ENCODE peak calls at places on chromosome 14, in nine cellular contexts. R is tibial nerve; I is psoas muscle; C is lower lobe of right lung; F is tibial artery; W is cardiac muscle cell; V is sigmoid colon; L is CD4-positive, alpha-beta T cell; J is kidney. Q is an unnamed sample. For H3K9me3, the result is how much of the 10 kb centered on the place peaks cover.

GRCh38 chr14:102078840-102079699 is 7.8 kb downstream of the HSP90AA1 start:
- DNase-seq in C (no peak), F (no peak), R (no peak), V (no peak), L (no peak), W (no peak), I (peak), J (no peak), Q (no peak)

GRCh38 chr14:102232348-102232625 is 72.7 kb downstream of the MOK start:
- DNase-seq in V (peak), L (no peak), I (no peak), W (no peak), R (no peak), C (no peak), J (no peak), F (no peak), Q (no peak)

GRCh38 chr14:95041477-95042020 is 115.8 kb downstream of the DICER1 start:
- DNase-seq in R (no peak), C (no peak), L (no peak), F (no peak), I (no peak), W (no peak), J (no peak), V (no peak), Q (no peak)

GRCh38 chr14:93676416-93676958 is 111.8 kb downstream of the PRIMA1 start:
- DNase-seq in F (no peak), V (no peak), J (no peak), L (no peak), C (no peak), I (no peak), W (no peak), R (no peak), Q (no peak)

GRCh38 chr14:106277503-106277902 is 751.1 kb downstream of the TMEM121 start:
- DNase-seq in I (no peak), V (no peak), W (no peak), J (no peak), L (peak), F (no peak), R (no peak), C (no peak), Q (no peak)

GRCh38 chr14:49768301-49769121 is 558 bp downstream of the KLHDC2 start:
- DNase-seq in V (peak), F (peak), I (peak), W (peak), J (peak), C (peak), L (peak), R (no peak), Q (peak)

GRCh38 chr14:59600211-59600945 is 23.8 kb upstream of the CCDC175 start:
- DNase-seq in J (no peak), I (no peak), C (no peak), R (no peak), W (no peak), F (no peak), V (no peak), L (no peak), Q (no peak)

GRCh38 chr14:67653651-67654280 is 20.7 kb downstream of the VTI1B start:
- DNase-seq in F (no peak), R (no peak), I (no peak), W (peak), C (no peak), V (peak), J (no peak), L (no peak), Q (no peak)

GRCh38 chr14:76763362-76764041 is 2.2 kb downstream of the VASH1 start:
- DNase-seq in W (no peak), J (no peak), R (no peak), V (no peak), F (peak), I (no peak), C (no peak), L (no peak), Q (no peak)

GRCh38 chr14:96625436-96625945 is 123.3 kb downstream of the PAPOLA start:
- DNase-seq in V (no peak), L (no peak), R (no peak), J (peak), C (no peak), F (peak), W (no peak), I (peak), Q (no peak)

GRCh38 chr14:68042002-68042401 is 222.4 kb downstream of the RAD51B start:
- DNase-seq in R (no peak), F (no peak), J (no peak), L (no peak), I (no peak), V (no peak), W (no peak), C (no peak), Q (no peak)

GRCh38 chr14:104085032-104085888 is at the start of gene ASPG:
- DNase-seq in V (peak), L (no peak), R (no peak), C (peak), I (peak), W (peak), J (peak), F (peak), Q (peak)

GRCh38 chr14:104604461-104605449 is at the start of gene TMEM179:
- DNase-seq in V (peak), C (peak), R (no peak), J (no peak), I (no peak), F (peak), L (no peak), W (peak), Q (peak)

GRCh38 chr14:74239848-74240793 is 872 bp downstream of the VSX2 start:
- DNase-seq in F (no peak), W (no peak), V (no peak), R (no peak), C (no peak), I (no peak), L (no peak), J (no peak), Q (no peak)

GRCh38 chr14:22656945-22657711 is 13.0 kb upstream of the OR6J1 start:
- DNase-seq in F (no peak), V (no peak), R (no peak), C (no peak), L (no peak), W (peak), J (no peak), I (no peak), Q (no peak)

GRCh38 chr14:36605506-36605857 is 23.1 kb upstream of the NKX2-8 start:
- DNase-seq in W (peak), J (no peak), C (no peak), V (no peak), R (no peak), L (no peak), I (no peak), F (no peak), Q (no peak)

GRCh38 chr14:67385618-67386017 is 25.5 kb downstream of the EIF2S1 start:
- DNase-seq in J (no peak), L (no peak), I (no peak), W (no peak), R (no peak), V (no peak), F (no peak), C (no peak), Q (no peak)

GRCh38 chr14:64388533-64389243 is 535 bp downstream of the MTHFD1 start:
- DNase-seq in L (no peak), R (no peak), F (no peak), V (no peak), J (peak), I (no peak), C (no peak), W (peak), Q (no peak)

GRCh38 chr14:24335461-24336146 is 733 bp upstream of the ADCY4 start:
- DNase-seq in R (no peak), W (no peak), F (no peak), J (no peak), I (no peak), L (no peak), C (no peak), V (no peak), Q (no peak)

GRCh38 chr14:94127330-94127729 is 2.1 kb downstream of the IFI27L2 start:
- DNase-seq in F (no peak), V (no peak), R (no peak), C (no peak), L (no peak), I (no peak), W (no peak), J (no peak), Q (no peak)

GRCh38 chr14:105474478-105475268 is at the start of gene CRIP2:
- DNase-seq in J (no peak), W (peak), V (no peak), I (no peak), L (no peak), C (no peak), R (no peak), F (peak), Q (no peak)

GRCh38 chr14:73640796-73641195 is 4.0 kb upstream of the DNAL1 start:
- DNase-seq in W (no peak), I (no peak), J (no peak), F (no peak), L (no peak), R (no peak), C (no peak), V (no peak), Q (no peak)

GRCh38 chr14:65336191-65336591 is 76.3 kb upstream of the FUT8 start:
- DNase-seq in I (no peak), C (no peak), F (no peak), V (no peak), R (no peak), J (no peak), L (no peak), W (peak), Q (no peak)

GRCh38 chr14:55782166-55782565 is 202.2 kb downstream of the KTN1 start:
- DNase-seq in W (peak), C (no peak), I (no peak), V (no peak), F (no peak), R (no peak), J (no peak), L (no peak), Q (no peak)

GRCh38 chr14:73752297-73752992 is 38.3 kb upstream of the PNMA1 start:
- DNase-seq in I (peak), W (peak), L (peak), J (peak), R (no peak), V (peak), C (no peak), F (peak), Q (no peak)

GRCh38 chr14:104138098-104138890 is at the start of gene KIF26A:
- DNase-seq in F (peak), J (peak), W (no peak), L (no peak), R (no peak), V (peak), I (peak), C (peak), Q (peak)

GRCh38 chr14:102184678-102185040 is 45.0 kb downstream of the WDR20 start:
- DNase-seq in C (no peak), F (no peak), R (no peak), I (no peak), V (peak), J (peak), W (no peak), L (no peak), Q (no peak)

GRCh38 chr14:69605761-69606160 is 5.6 kb upstream of the SUSD6 start:
- DNase-seq in R (no peak), F (no peak), J (no peak), L (no peak), W (no peak), V (no peak), C (no peak), I (no peak), Q (no peak)

GRCh38 chr14:69606258-69606657 is 5.1 kb upstream of the SUSD6 start:
- DNase-seq in R (no peak), W (peak), J (no peak), C (peak), F (no peak), V (no peak), L (no peak), I (no peak), Q (no peak)

GRCh38 chr14:69610020-69610858 is 1.2 kb upstream of the SUSD6 start:
- DNase-seq in V (no peak), F (no peak), C (no peak), W (no peak), I (no peak), L (no peak), R (no peak), J (no peak), Q (no peak)

GRCh38 chr14:69610859-69611263 is 535 bp upstream of the SUSD6 start:
- DNase-seq in L (no peak), C (no peak), F (no peak), R (no peak), W (no peak), J (no peak), I (no peak), V (no peak), Q (no peak)

GRCh38 chr14:69606816-69607215 is 4.6 kb upstream of the SUSD6 start:
- DNase-seq in R (no peak), J (no peak), I (no peak), W (no peak), V (no peak), C (no peak), F (no peak), L (no peak), Q (no peak)
- H3K27ac ChIP-seq in R (no peak), J (no peak), I (no peak), W (peak), V (no peak), C (no peak), F (no peak), L (no peak), Q (no peak)

DNA sequence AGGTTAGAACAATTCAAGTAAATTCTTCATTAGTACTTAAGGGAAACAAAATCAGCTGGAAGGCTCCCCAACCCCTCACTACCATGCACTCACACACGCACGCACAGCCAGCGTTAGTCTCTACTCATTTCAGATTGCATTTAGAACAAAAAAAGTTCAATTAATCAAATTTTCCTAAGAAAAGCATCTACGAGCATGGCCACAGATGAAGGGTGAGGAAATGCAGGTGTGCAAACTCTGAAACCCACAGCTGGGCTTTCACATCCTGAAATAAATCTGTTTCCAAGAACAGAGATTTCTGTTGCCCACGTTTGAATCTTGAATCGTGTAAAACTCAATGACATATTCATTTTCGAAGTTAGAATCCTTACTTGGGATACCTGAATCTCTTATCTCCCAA is 62.6 kb downstream of the SEL1L start:
- DNase-seq in L (no peak), R (no peak), V (no peak), W (no peak), C (no peak), F (no peak), J (no peak), I (no peak), Q (no peak)
- TF ChIP-seq CTCF in L (no peak), R (no peak), V (no peak), W (no peak), C (no peak), F (no peak), J (no peak), I (no peak), Q (no peak)

GRCh38 chr14:98786456-98786855 is 485.5 kb downstream of the BCL11B start:
- DNase-seq in V (no peak), W (no peak), C (no peak), I (no peak), J (no peak), L (no peak), R (no peak), F (no peak), Q (no peak)

GRCh38 chr14:98792171-98792570 is 479.8 kb downstream of the BCL11B start:
- DNase-seq in I (no peak), L (no peak), V (no peak), W (no peak), C (no peak), R (no peak), F (no peak), J (no peak), Q (no peak)

DNA sequence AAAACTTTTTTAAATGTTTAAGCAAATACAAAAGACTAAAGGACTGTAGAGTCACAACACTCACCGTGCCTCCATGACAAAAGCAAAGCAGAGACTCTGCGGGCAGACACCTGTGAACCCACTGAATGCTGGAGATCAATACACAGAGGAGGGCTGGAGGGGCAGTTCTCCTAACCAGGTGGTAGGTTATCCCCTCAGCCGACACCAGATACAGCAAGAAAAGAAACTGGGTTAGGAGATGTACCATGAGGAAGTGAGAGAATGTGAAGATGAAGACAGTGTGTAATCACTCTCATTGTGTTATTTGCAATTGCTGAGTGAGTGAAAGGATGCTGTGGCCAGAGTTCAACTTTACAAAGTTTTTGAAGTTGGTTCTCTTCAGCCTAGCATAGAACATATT is 480.3 kb downstream of the BCL11B start:
- DNase-seq in W (no peak), J (no peak), I (no peak), V (no peak), R (no peak), C (no peak), L (no peak), F (no peak), Q (no peak)
- H3K9me3 ChIP-seq in W (under half), J (under half), I (under half), V (under half), R (under half), C (under half), L (under half), F (under half), Q (under half)

DNA sequence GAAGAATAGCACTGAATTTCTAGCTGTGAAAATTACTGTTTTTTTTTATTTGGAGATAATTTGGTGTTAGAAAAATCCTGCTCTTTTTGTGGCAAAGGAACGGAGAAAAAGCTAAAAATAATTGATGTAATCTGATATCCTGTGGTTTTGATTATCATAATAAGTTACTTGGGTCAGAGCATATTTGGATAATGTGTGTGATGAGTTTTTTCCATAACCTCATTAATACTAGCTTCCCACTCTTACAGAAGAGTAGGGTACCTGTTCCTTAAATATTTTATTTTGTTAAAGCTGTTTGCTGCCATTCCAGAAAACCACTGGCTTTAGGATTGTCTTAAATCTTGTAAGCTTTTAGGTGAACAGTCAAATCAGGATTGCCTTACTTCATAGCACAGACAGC is 4.7 kb downstream of the PSMC6 start:
- DNase-seq in L (no peak), J (no peak), R (no peak), I (no peak), C (no peak), V (no peak), F (no peak), W (no peak), Q (no peak)
- H3K27ac ChIP-seq in L (no peak), J (no peak), R (no peak), I (peak), C (no peak), V (no peak), F (no peak), W (no peak), Q (no peak)